ENCODE peak calls at places on chromosomes 4 and X, in five cellular contexts. I is upper lobe of right lung, S is lower lobe of right lung, X is colonic mucosa, Y is psoas muscle. F is an unnamed sample.

GRCh38 chr4:151417164-151417571 is 8.2 kb downstream of the FHIP1A start:
- DNase-seq in Y (no peak), X (no peak), I (no peak), S (no peak), F (no peak)

GRCh38 chrX:139967300-139967699 is 2.0 kb upstream of the CXorf66 start:
- DNase-seq in X (peak; percentile 22), Y (no peak), I (no peak), S (no peak), F (no peak)

GRCh38 chrX:138945219-138945618 is 233.7 kb upstream of the FGF13 start:
- DNase-seq in S (no peak), X (no peak), Y (no peak), I (no peak), F (no peak)

GRCh38 chr4:96407651-96408342 is 567.9 kb downstream of the PDHA2 start:
- DNase-seq in I (no peak), S (no peak), X (no peak), Y (no peak), F (no peak)

GRCh38 chrX:130385520-130385919 is at the start of gene GPR119:
- DNase-seq in Y (peak; percentile 39), X (no peak), I (no peak), S (no peak), F (no peak)

GRCh38 chr4:184675018-184675417 is 25.5 kb downstream of the PRIMPOL start:
- DNase-seq in Y (no peak), X (no peak), I (no peak), S (no peak), F (no peak)

GRCh38 chrX:39052751-39053150 is 251.5 kb downstream of the MID1IP1 start:
- DNase-seq in X (no peak), S (no peak), I (no peak), Y (no peak), F (no peak)

GRCh38 chr4:110781944-110782343 is 159.1 kb upstream of the PITX2 start:
- DNase-seq in X (no peak), Y (no peak), S (no peak), I (no peak), F (no peak)

GRCh38 chrX:17375631-17376380 is 806 bp downstream of the NHS start:
- DNase-seq in S (no peak), I (peak; percentile 64), X (no peak), Y (peak; percentile 56), F (peak; percentile 77)

GRCh38 chrX:133590703-133591505 is 175.6 kb upstream of the GPC4 start:
- DNase-seq in X (no peak), Y (no peak), I (no peak), S (no peak), F (no peak)

GRCh38 chr4:133711817-133712216 is 489.8 kb downstream of the PABPC4L start:
- DNase-seq in Y (no peak), S (no peak), I (no peak), X (no peak), F (no peak)

GRCh38 chrX:152817082-152817744 is 13.3 kb downstream of the CETN2 start:
- DNase-seq in S (no peak), Y (no peak), X (peak; percentile 27), I (no peak), F (no peak)

GRCh38 chrX:23952984-23953907 is 45.4 kb downstream of the CXorf58 start:
- DNase-seq in I (no peak), S (no peak), Y (no peak), X (no peak), F (no peak)

GRCh38 chr4:127604949-127605709 is 27.6 kb upstream of the INTU start:
- DNase-seq in Y (no peak), I (no peak), S (no peak), X (no peak), F (no peak)

GRCh38 chrX:139290310-139290709 is 240.2 kb upstream of the F9 start:
- DNase-seq in I (no peak), Y (no peak), S (no peak), X (no peak), F (no peak)

GRCh38 chr4:97923096-97923495 is 220.2 kb downstream of the STPG2 start:
- DNase-seq in I (peak; percentile 49), Y (no peak), X (no peak), S (no peak), F (peak; percentile 38)

GRCh38 chr4:41323186-41323585 is 66.5 kb downstream of the UCHL1 start:
- DNase-seq in X (no peak), Y (no peak), S (no peak), I (no peak), F (no peak)

DNA sequence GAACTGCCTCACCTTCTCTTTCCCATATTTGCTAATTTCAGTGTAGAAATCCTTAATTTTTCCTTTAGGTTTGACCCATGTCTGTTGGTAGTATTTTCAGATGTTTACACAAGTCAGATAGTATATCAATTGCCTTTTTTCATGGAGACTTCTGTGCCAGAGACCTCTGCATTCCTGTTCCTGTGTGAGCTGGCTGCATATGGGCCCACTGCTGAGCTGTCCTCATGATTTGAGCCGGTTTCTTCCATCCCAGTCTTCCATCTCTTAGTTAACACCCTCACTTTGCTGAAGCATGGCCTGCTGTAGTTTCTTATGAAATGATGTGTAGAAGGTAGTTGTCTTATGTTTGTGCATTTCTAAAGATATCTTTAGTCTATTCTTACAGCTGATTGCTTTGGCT is 40.0 kb downstream of the CDS1 start:
- DNase-seq in S (no peak), Y (no peak), X (no peak), I (no peak), F (no peak)
- H3K4me3 ChIP-seq in S (no peak overlapping the region), Y (no peak overlapping the region), X (no peak overlapping the region), I (no peak overlapping the region), F (no peak overlapping the region)

GRCh38 chr4:141011799-141012377 is 121.4 kb downstream of the RNF150 start:
- DNase-seq in Y (peak; percentile 53), I (no peak), S (no peak), X (no peak), F (no peak)

GRCh38 chr4:141020801-141021261 is 112.4 kb downstream of the RNF150 start:
- DNase-seq in X (no peak), I (no peak), Y (no peak), S (no peak), F (no peak)

GRCh38 chr4:141019772-141020171 is 113.5 kb downstream of the RNF150 start:
- DNase-seq in X (no peak), Y (no peak), S (no peak), I (no peak), F (no peak)

GRCh38 chr4:141013899-141014298 is 119.4 kb downstream of the RNF150 start:
- DNase-seq in I (no peak), Y (no peak), X (no peak), S (no peak), F (no peak)

GRCh38 chr4:141016117-141016798 is 117.0 kb downstream of the RNF150 start:
- DNase-seq in Y (no peak), I (no peak), X (no peak), S (no peak), F (no peak)
- H3K4me1 ChIP-seq in Y (peaks cover 23% of the 10 kb centered on the region), I (no peaks in the 10 kb centered on the region), X (no peaks in the 10 kb centered on the region), S (no peaks in the 10 kb centered on the region), F (peaks cover 5% of the 10 kb centered on the region)

DNA sequence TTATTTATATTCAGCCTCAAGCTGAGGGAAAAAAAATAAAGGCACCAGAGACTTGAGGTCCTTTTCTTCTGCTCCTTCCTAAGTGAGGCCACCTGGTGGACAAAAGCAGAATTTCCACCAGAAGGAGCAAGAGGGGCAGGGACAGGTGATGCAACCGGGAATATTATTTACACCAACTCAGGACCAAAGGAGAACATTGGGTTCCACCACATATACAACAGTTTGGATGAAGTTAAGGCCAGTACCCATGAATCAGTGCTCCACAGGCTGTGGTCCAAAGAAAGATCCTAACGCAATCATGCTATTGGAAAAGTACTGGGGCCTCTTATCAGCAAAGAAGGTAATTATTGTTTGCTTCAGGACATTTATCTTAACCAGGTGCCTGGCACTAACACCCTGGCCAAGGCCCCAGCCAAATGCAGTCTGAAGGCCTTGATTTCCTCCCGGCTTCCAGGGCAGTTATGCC is 57.4 kb downstream of the TSC22D3 start:
- DNase-seq in I (no peak), Y (peak; percentile 75), X (peak; percentile 90), S (peak; percentile 66), F (peak; percentile 63)
- H3K27ac ChIP-seq in I (peak overlapping the region; percentile 98), Y (peak overlapping the region; percentile 86), X (no peak overlapping the region), S (peak overlapping the region; percentile 99), F (no peak overlapping the region)

DNA sequence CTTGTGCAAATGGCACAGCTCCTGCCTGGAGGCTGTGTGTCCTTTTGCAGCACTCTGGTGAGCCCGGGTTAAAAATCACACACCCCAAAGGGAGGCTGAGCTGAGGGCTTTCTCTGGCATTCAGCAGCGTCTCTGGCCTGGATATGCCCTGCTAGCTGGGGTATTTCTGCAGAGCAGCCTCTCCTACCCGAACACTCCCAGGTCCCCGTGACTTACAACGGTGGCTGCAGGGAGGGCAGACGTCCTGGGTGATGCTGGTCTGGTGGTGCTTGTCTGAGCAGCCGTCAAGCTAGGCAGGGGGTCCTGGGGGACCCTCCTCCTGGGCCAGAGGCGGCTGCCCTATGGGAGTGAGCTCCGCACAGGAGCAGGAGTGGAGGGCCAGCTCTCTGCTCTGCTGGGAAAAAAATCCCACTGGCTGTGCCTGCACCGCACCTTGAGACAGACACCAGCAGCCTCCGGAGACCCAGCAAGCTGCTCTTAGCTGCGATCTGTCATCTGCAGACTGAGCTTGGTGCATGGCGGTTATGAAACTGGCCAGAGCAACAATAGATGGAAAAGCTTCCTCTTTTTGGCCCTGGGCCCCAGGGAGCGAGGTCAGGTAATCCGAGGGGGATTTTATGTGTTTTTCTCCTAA is 41.3 kb upstream of the ASMTL start:
- DNase-seq in S (no peak), X (no peak), I (peak; percentile 50), Y (no peak), F (no peak)
- H3K4me3 ChIP-seq in S (no peak overlapping the region), X (no peak overlapping the region), I (no peak overlapping the region), Y (peak overlapping the region; percentile 42), F (no peak overlapping the region)

GRCh38 chrX:154059231-154059630 is 38.3 kb downstream of the MECP2 start:
- DNase-seq in X (no peak), Y (no peak), S (no peak), I (no peak), F (no peak)

GRCh38 chrX:154061801-154062200 is 35.7 kb downstream of the MECP2 start:
- DNase-seq in X (no peak), S (no peak), I (no peak), Y (no peak), F (no peak)

GRCh38 chrX:154064637-154065435 is 32.7 kb downstream of the MECP2 start:
- DNase-seq in S (no peak), Y (no peak), X (no peak), I (no peak), F (no peak)

GRCh38 chrX:154059729-154060245 is 37.7 kb downstream of the MECP2 start:
- DNase-seq in I (no peak), Y (no peak), S (no peak), X (no peak), F (no peak)

DNA sequence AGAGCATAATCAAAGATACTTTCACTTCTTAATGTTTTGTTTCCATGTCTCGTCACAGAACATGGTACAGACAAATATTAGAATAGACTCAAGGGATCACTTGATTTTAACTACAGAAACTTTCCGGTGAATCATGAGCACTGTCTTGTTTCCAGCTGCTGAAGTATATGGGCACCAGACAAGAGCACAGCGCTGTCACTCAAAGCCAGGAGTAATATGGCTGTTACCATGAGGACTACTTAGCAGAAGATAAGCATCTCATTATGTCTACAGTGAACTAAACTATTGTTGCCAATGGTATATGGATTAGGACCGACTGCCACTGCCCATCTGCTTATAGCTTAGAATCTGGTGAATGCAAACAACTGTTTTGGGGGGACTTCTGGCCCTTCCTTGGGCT is 34.3 kb downstream of the MECP2 start:
- DNase-seq in I (no peak), S (no peak), X (no peak), Y (no peak), F (no peak)
- H3K4me1 ChIP-seq in I (peaks cover 19% of the 10 kb centered on the region), S (peaks cover 18% of the 10 kb centered on the region), X (peaks cover 5% of the 10 kb centered on the region), Y (peaks cover 22% of the 10 kb centered on the region), F (peaks cover 24% of the 10 kb centered on the region)

GRCh38 chr4:2932561-2932950 is 30.6 kb downstream of the NOP14 start:
- DNase-seq in X (no peak), I (peak; percentile 65), Y (peak; percentile 61), S (no peak), F (no peak)
- H3K27ac ChIP-seq in X (peak overlapping the region; percentile 79), I (peak overlapping the region; percentile 83), Y (peak overlapping the region; percentile 97), S (peak overlapping the region; percentile 97), F (no peak overlapping the region)

F was measured in right cardiac atrium.